ENCODE peak calls at places on chromosomes 16 and 17, in five cellular contexts. L is thoracic aorta, S is IMR-90, M is right atrium auricular region, G is tibial nerve. H is an unnamed sample.

GRCh38 chr17:81200695-81201580 is 21.8 kb downstream of the CEP131 start:
- DNase-seq in L (no peak), S (peak), G (peak), M (peak), H (peak)

GRCh38 chr17:4664230-4664629 is 22.8 kb upstream of the ALOX15 start:
- DNase-seq in G (no peak), M (no peak), L (no peak), S (no peak), H (no peak)

GRCh38 chr16:69613283-69614154 is 47.8 kb downstream of the NFAT5 start:
- DNase-seq in M (no peak), S (peak), G (no peak), L (no peak), H (peak)

GRCh38 chr16:10612649-10613179 is 32.3 kb upstream of the EMP2 start:
- DNase-seq in M (no peak), S (no peak), G (no peak), L (no peak), H (no peak)

GRCh38 chr17:44144966-44145739 is 3.4 kb downstream of the HROB start:
- DNase-seq in G (no peak), S (peak), L (no peak), M (no peak), H (peak)

GRCh38 chr17:50689251-50689650 is 18.5 kb downstream of the ANKRD40 start:
- DNase-seq in L (no peak), S (peak), G (no peak), M (no peak), H (peak)

GRCh38 chr16:49466881-49467280 is 93.3 kb downstream of the C16orf78 start:
- DNase-seq in G (no peak), L (no peak), S (no peak), M (no peak), H (no peak)

GRCh38 chr17:17376362-17376761 is 73.2 kb downstream of the NT5M start:
- DNase-seq in M (no peak), G (no peak), S (peak), L (no peak), H (peak)

GRCh38 chr17:79136596-79136995 is 62.0 kb downstream of the ENGASE start:
- DNase-seq in S (no peak), G (no peak), L (no peak), M (no peak), H (no peak)

GRCh38 chr17:59888145-59888750 is 4.5 kb downstream of the TUBD1 start:
- DNase-seq in M (no peak), L (no peak), S (no peak), G (no peak), H (no peak)

GRCh38 chr17:59890720-59891119 is 2.0 kb downstream of the TUBD1 start:
- DNase-seq in M (no peak), L (no peak), S (peak), G (no peak), H (peak)

DNA sequence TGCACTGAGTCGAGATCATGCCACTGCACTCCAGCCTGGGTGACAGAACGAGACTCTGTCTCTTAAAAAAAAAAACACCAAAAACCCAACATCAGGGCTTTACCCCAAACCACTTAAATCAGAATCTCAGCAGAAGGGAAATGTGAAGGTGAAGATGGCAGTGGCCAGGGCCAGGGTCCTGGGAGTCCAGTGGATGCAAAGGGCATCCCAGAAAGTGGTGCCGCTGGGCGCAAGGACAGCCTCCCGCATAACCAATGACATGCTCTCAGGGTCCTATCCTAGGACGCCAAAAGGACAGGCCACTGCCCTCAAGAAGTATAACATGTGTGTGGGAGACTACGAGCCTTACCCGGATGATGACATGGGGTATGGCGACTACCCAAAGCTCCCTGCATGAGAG is 7.9 kb downstream of the TUBD1 start:
- DNase-seq in S (no peak), L (no peak), M (no peak), G (no peak), H (no peak)
- H3K4me3 ChIP-seq in S (no peak), L (no peak), M (no peak), G (no peak), H (no peak)

GRCh38 chr17:70100983-70101382 is 26.0 kb downstream of the KCNJ16 start:
- DNase-seq in L (no peak), S (no peak), M (no peak), G (no peak), H (peak)
- TF ChIP-seq CTCF in L (no peak), S (peak), M (no peak), G (no peak), H (no peak)

GRCh38 chr17:69427486-69428197 is 13.1 kb downstream of the MAP2K6 start:
- DNase-seq in M (no peak), L (no peak), G (no peak), S (no peak), H (no peak)
- H3K4me3 ChIP-seq in M (no peak), L (no peak), G (no peak), S (no peak), H (no peak)

GRCh38 chr17:14741516-14741915 is 440.6 kb downstream of the HS3ST3B1 start:
- DNase-seq in L (no peak), G (no peak), S (peak), M (no peak), H (peak)

GRCh38 chr17:14739656-14740431 is 439.0 kb downstream of the HS3ST3B1 start:
- DNase-seq in M (no peak), L (no peak), S (no peak), G (no peak), H (no peak)

GRCh38 chr17:14738652-14738988 is 437.7 kb downstream of the HS3ST3B1 start:
- DNase-seq in G (no peak), M (no peak), L (no peak), S (no peak), H (no peak)

GRCh38 chr17:14736631-14737030 is 435.8 kb downstream of the HS3ST3B1 start:
- DNase-seq in M (no peak), G (no peak), L (no peak), S (no peak), H (no peak)

DNA sequence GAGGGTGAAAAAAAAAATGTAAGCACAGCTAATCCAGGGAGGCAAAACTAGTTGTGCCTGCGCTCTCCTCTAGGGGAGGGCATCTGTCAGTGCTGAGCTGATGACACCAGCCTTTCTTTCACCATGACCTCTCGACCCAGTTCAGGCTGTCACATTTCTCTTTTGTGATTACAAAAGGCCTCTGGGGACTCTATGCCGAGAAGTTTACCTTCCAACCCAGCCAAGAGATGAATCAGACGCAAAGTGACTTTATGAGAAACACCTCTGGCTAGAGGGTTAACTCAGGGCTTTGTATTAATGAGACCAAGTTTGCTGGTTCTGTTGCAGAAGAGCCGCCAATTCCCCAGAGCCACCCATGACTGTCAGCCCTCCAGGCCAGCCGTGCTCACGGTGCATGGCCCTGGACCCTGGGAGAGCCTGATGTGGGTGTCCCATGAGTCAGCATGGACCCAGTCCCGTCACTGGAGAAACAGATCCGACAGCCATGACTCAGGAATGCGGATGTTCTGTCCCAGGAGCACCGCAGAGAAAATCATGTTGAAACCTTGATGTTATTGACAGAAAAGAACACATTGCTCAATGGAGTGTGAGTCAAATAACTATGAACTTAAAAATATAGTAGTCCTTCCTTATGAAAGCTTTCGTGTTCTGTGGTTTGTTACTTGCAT is 437.2 kb downstream of the HS3ST3B1 start:
- DNase-seq in L (peak), G (peak), S (peak), M (peak), H (peak)
- TF ChIP-seq CTCF in L (no peak), G (no peak), S (peak), M (no peak), H (peak)